ENCODE peak calls at places on chromosomes 4 and X, in seven cellular contexts. One of them, this sample, is unnamed.

GRCh38 chr4:40003986-40004385 is 26.3 kb upstream of the PDS5A start:
- DNase-seq in mammary epithelial cell: peak
- DNase-seq in A549: peak
- DNase-seq in SK-N-SH: no peak
- DNase-seq in left ventricle myocardium inferior: no peak
- DNase-seq in breast epithelium: no peak
- DNase-seq in IMR-90: peak
- DNase-seq in this sample: no peak

GRCh38 chr4:14180983-14181601 is 553.6 kb upstream of the BOD1L1 start:
- DNase-seq in A549: peak
- DNase-seq in mammary epithelial cell: no peak
- DNase-seq in IMR-90: peak
- DNase-seq in SK-N-SH: no peak
- DNase-seq in left ventricle myocardium inferior: no peak
- DNase-seq in breast epithelium: no peak
- DNase-seq in this sample: peak

GRCh38 chr4:52577285-52577968 is 81.7 kb downstream of the USP46 start:
- DNase-seq in breast epithelium: no peak
- DNase-seq in left ventricle myocardium inferior: no peak
- DNase-seq in IMR-90: peak
- DNase-seq in A549: no peak
- DNase-seq in mammary epithelial cell: peak
- DNase-seq in SK-N-SH: no peak
- DNase-seq in this sample: peak

GRCh38 chr4:169009281-169010124 is 552 bp downstream of the CBR4 start:
- DNase-seq in mammary epithelial cell: peak
- DNase-seq in A549: peak
- DNase-seq in IMR-90: peak
- DNase-seq in left ventricle myocardium inferior: peak
- DNase-seq in breast epithelium: peak
- DNase-seq in SK-N-SH: no peak
- DNase-seq in this sample: no peak

GRCh38 chrX:57652705-57653104 is 27.4 kb downstream of the NLRP2B start:
- DNase-seq in IMR-90: no peak
- DNase-seq in breast epithelium: no peak
- DNase-seq in SK-N-SH: no peak
- DNase-seq in A549: no peak
- DNase-seq in left ventricle myocardium inferior: no peak
- DNase-seq in mammary epithelial cell: no peak
- DNase-seq in this sample: no peak

GRCh38 chr4:60241886-60242285 is 958.2 kb upstream of the ADGRL3 start:
- DNase-seq in left ventricle myocardium inferior: no peak
- DNase-seq in SK-N-SH: no peak
- DNase-seq in A549: no peak
- DNase-seq in mammary epithelial cell: no peak
- DNase-seq in breast epithelium: no peak
- DNase-seq in IMR-90: no peak
- DNase-seq in this sample: no peak

GRCh38 chrX:109952050-109952449 is 50.9 kb upstream of the TMEM164 start:
- DNase-seq in IMR-90: no peak
- DNase-seq in SK-N-SH: no peak
- DNase-seq in left ventricle myocardium inferior: no peak
- DNase-seq in breast epithelium: no peak
- DNase-seq in A549: peak
- DNase-seq in mammary epithelial cell: peak
- DNase-seq in this sample: no peak

GRCh38 chrX:11421816-11422528 is 128.8 kb downstream of the AMELX start:
- DNase-seq in A549: no peak
- DNase-seq in breast epithelium: no peak
- DNase-seq in left ventricle myocardium inferior: no peak
- DNase-seq in IMR-90: no peak
- DNase-seq in SK-N-SH: no peak
- DNase-seq in mammary epithelial cell: no peak
- DNase-seq in this sample: no peak

GRCh38 chr4:70559216-70559830 is 32.7 kb upstream of the AMBN start:
- DNase-seq in IMR-90: peak
- DNase-seq in SK-N-SH: peak
- DNase-seq in mammary epithelial cell: peak
- DNase-seq in A549: peak
- DNase-seq in left ventricle myocardium inferior: no peak
- DNase-seq in breast epithelium: no peak
- DNase-seq in this sample: no peak

GRCh38 chr4:41120297-41121217 is 93.8 kb downstream of the APBB2 start:
- DNase-seq in SK-N-SH: no peak
- DNase-seq in A549: no peak
- DNase-seq in left ventricle myocardium inferior: peak
- DNase-seq in IMR-90: peak
- DNase-seq in breast epithelium: peak
- DNase-seq in mammary epithelial cell: peak
- DNase-seq in this sample: no peak

GRCh38 chr4:147453561-147454141 is 27.2 kb upstream of the EDNRA start:
- DNase-seq in breast epithelium: no peak
- DNase-seq in IMR-90: peak
- DNase-seq in A549: peak
- DNase-seq in SK-N-SH: no peak
- DNase-seq in left ventricle myocardium inferior: no peak
- DNase-seq in mammary epithelial cell: peak
- DNase-seq in this sample: peak

GRCh38 chr4:107666134-107666533 is 53.9 kb downstream of the PAPSS1 start:
- DNase-seq in mammary epithelial cell: no peak
- DNase-seq in SK-N-SH: peak
- DNase-seq in breast epithelium: no peak
- DNase-seq in IMR-90: peak
- DNase-seq in A549: peak
- DNase-seq in left ventricle myocardium inferior: no peak
- DNase-seq in this sample: no peak

GRCh38 chr4:18777190-18777589 is 755.6 kb upstream of the LCORL start:
- DNase-seq in left ventricle myocardium inferior: no peak
- DNase-seq in A549: no peak
- DNase-seq in breast epithelium: no peak
- DNase-seq in SK-N-SH: no peak
- DNase-seq in IMR-90: no peak
- DNase-seq in mammary epithelial cell: no peak
- DNase-seq in this sample: no peak

GRCh38 chr4:28233758-28234157 is 1373.1 kb downstream of the STIM2 start:
- DNase-seq in mammary epithelial cell: no peak
- DNase-seq in breast epithelium: no peak
- DNase-seq in A549: no peak
- DNase-seq in left ventricle myocardium inferior: no peak
- DNase-seq in SK-N-SH: no peak
- DNase-seq in IMR-90: no peak
- DNase-seq in this sample: no peak

GRCh38 chrX:47184486-47184885 is 9.1 kb upstream of the UBA1 start:
- DNase-seq in A549: no peak
- DNase-seq in SK-N-SH: no peak
- DNase-seq in left ventricle myocardium inferior: no peak
- DNase-seq in breast epithelium: no peak
- DNase-seq in mammary epithelial cell: no peak
- DNase-seq in IMR-90: no peak
- DNase-seq in this sample: no peak

GRCh38 chr4:7978907-7979651 is 39.4 kb upstream of the AFAP1 start:
- DNase-seq in left ventricle myocardium inferior: no peak
- DNase-seq in IMR-90: no peak
- DNase-seq in mammary epithelial cell: no peak
- DNase-seq in A549: no peak
- DNase-seq in SK-N-SH: no peak
- DNase-seq in breast epithelium: no peak
- DNase-seq in this sample: no peak
- H3K27ac ChIP-seq in left ventricle myocardium inferior: peak
- H3K27ac ChIP-seq in IMR-90: peak
- H3K27ac ChIP-seq in mammary epithelial cell: peak
- H3K27ac ChIP-seq in A549: no peak
- H3K27ac ChIP-seq in SK-N-SH: no peak
- H3K27ac ChIP-seq in breast epithelium: peak
- H3K27ac ChIP-seq in this sample: no peak

GRCh38 chr4:109334596-109335105 is 32.2 kb upstream of the COL25A1 start:
- DNase-seq in left ventricle myocardium inferior: no peak
- DNase-seq in breast epithelium: no peak
- DNase-seq in SK-N-SH: no peak
- DNase-seq in A549: no peak
- DNase-seq in IMR-90: no peak
- DNase-seq in mammary epithelial cell: no peak
- DNase-seq in this sample: no peak

GRCh38 chr4:109332926-109333464 is 30.5 kb upstream of the COL25A1 start:
- DNase-seq in A549: no peak
- DNase-seq in left ventricle myocardium inferior: no peak
- DNase-seq in IMR-90: no peak
- DNase-seq in SK-N-SH: no peak
- DNase-seq in mammary epithelial cell: no peak
- DNase-seq in breast epithelium: no peak
- DNase-seq in this sample: no peak

DNA sequence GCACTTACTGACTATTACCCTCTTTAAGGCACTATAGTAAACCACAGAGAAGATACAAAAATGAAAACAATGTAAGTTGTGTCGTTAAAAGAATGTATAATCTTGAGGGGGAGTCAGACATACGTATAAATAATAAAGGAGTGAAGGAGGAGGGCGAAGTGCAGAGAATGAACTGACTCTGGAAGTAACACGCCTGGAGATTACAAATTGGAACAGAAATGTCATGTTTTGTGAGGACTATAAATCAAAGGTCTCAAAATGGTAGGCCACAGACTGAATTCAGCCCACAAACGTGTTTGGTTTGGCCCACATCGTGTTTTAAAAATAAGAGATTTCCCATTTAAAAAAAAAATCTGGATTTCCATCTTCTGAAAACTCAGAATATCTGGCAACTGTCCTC is 31.7 kb upstream of the COL25A1 start:
- DNase-seq in left ventricle myocardium inferior: no peak
- DNase-seq in breast epithelium: no peak
- DNase-seq in mammary epithelial cell: no peak
- DNase-seq in A549: no peak
- DNase-seq in SK-N-SH: no peak
- DNase-seq in IMR-90: no peak
- DNase-seq in this sample: no peak
- H3K27ac ChIP-seq in left ventricle myocardium inferior: no peak
- H3K27ac ChIP-seq in breast epithelium: no peak
- H3K27ac ChIP-seq in mammary epithelial cell: no peak
- H3K27ac ChIP-seq in A549: no peak
- H3K27ac ChIP-seq in SK-N-SH: no peak
- H3K27ac ChIP-seq in IMR-90: no peak
- H3K27ac ChIP-seq in this sample: no peak

GRCh38 chrX:150896632-150897031 is 1.8 kb downstream of the CD99L2 start:
- DNase-seq in A549: no peak
- DNase-seq in IMR-90: no peak
- DNase-seq in left ventricle myocardium inferior: no peak
- DNase-seq in breast epithelium: no peak
- DNase-seq in mammary epithelial cell: no peak
- DNase-seq in SK-N-SH: no peak
- DNase-seq in this sample: no peak
- H3K27ac ChIP-seq in A549: no peak
- H3K27ac ChIP-seq in IMR-90: no peak
- H3K27ac ChIP-seq in left ventricle myocardium inferior: no peak
- H3K27ac ChIP-seq in breast epithelium: no peak
- H3K27ac ChIP-seq in mammary epithelial cell: no peak
- H3K27ac ChIP-seq in SK-N-SH: no peak
- H3K27ac ChIP-seq in this sample: no peak

GRCh38 chr4:184387351-184387750 is 87.0 kb downstream of the IRF2 start:
- DNase-seq in left ventricle myocardium inferior: no peak
- DNase-seq in SK-N-SH: no peak
- DNase-seq in IMR-90: no peak
- DNase-seq in A549: no peak
- DNase-seq in breast epithelium: no peak
- DNase-seq in mammary epithelial cell: no peak
- DNase-seq in this sample: no peak

GRCh38 chr4:184384810-184385557 is 89.4 kb downstream of the IRF2 start:
- DNase-seq in breast epithelium: no peak
- DNase-seq in A549: no peak
- DNase-seq in IMR-90: peak
- DNase-seq in left ventricle myocardium inferior: no peak
- DNase-seq in SK-N-SH: no peak
- DNase-seq in mammary epithelial cell: peak
- DNase-seq in this sample: no peak

GRCh38 chr4:184386271-184386781 is 88.0 kb downstream of the IRF2 start:
- DNase-seq in SK-N-SH: no peak
- DNase-seq in left ventricle myocardium inferior: peak
- DNase-seq in mammary epithelial cell: no peak
- DNase-seq in IMR-90: no peak
- DNase-seq in A549: no peak
- DNase-seq in breast epithelium: no peak
- DNase-seq in this sample: no peak

GRCh38 chr4:184384056-184384809 is 90.1 kb downstream of the IRF2 start:
- DNase-seq in A549: peak
- DNase-seq in SK-N-SH: no peak
- DNase-seq in breast epithelium: peak
- DNase-seq in left ventricle myocardium inferior: no peak
- DNase-seq in IMR-90: peak
- DNase-seq in mammary epithelial cell: peak
- DNase-seq in this sample: peak

GRCh38 chr4:184385705-184386141 is 88.6 kb downstream of the IRF2 start:
- DNase-seq in IMR-90: no peak
- DNase-seq in left ventricle myocardium inferior: peak
- DNase-seq in breast epithelium: peak
- DNase-seq in SK-N-SH: no peak
- DNase-seq in A549: no peak
- DNase-seq in mammary epithelial cell: peak
- DNase-seq in this sample: peak
- H3K27ac ChIP-seq in IMR-90: peak
- H3K27ac ChIP-seq in left ventricle myocardium inferior: peak
- H3K27ac ChIP-seq in breast epithelium: peak
- H3K27ac ChIP-seq in SK-N-SH: no peak
- H3K27ac ChIP-seq in A549: no peak
- H3K27ac ChIP-seq in mammary epithelial cell: peak
- H3K27ac ChIP-seq in this sample: peak

This sample was measured in epithelial cell of prostate.